ENCODE peak calls at places on chromosomes 11 and 22, in six cellular contexts. One of them, this sample, is unnamed.

GRCh38 chr22:21855715-21856114 is 11.7 kb downstream of the MAPK1 start:
- DNase-seq in HCT116: no peak
- DNase-seq in SK-N-SH: no peak
- DNase-seq in K562: peak
- DNase-seq in HepG2: no peak
- DNase-seq in NT2/D1: no peak
- DNase-seq in this sample: no peak

GRCh38 chr11:9626778-9627394 is 37.0 kb upstream of the SWAP70 start:
- DNase-seq in HCT116: no peak
- DNase-seq in SK-N-SH: no peak
- DNase-seq in K562: peak
- DNase-seq in HepG2: no peak
- DNase-seq in NT2/D1: peak
- DNase-seq in this sample: no peak

GRCh38 chr22:49972163-49973017 is 11.8 kb downstream of the PIM3 start:
- DNase-seq in HCT116: no peak
- DNase-seq in SK-N-SH: peak
- DNase-seq in K562: no peak
- DNase-seq in HepG2: no peak
- DNase-seq in NT2/D1: no peak
- DNase-seq in this sample: no peak

GRCh38 chr11:116893906-116894305 is 56.5 kb upstream of the APOA1 start:
- DNase-seq in HCT116: no peak
- DNase-seq in SK-N-SH: no peak
- DNase-seq in K562: no peak
- DNase-seq in HepG2: no peak
- DNase-seq in NT2/D1: no peak
- DNase-seq in this sample: no peak

GRCh38 chr11:126720539-126721235 is 279.9 kb downstream of the KIRREL3 start:
- DNase-seq in HCT116: no peak
- DNase-seq in SK-N-SH: no peak
- DNase-seq in K562: no peak
- DNase-seq in HepG2: no peak
- DNase-seq in NT2/D1: no peak
- DNase-seq in this sample: no peak

GRCh38 chr11:108788565-108789199 is 123.8 kb downstream of the DDX10 start:
- DNase-seq in HCT116: peak
- DNase-seq in SK-N-SH: no peak
- DNase-seq in K562: peak
- DNase-seq in HepG2: peak
- DNase-seq in NT2/D1: peak
- DNase-seq in this sample: no peak

GRCh38 chr11:20634044-20634443 is 34.6 kb downstream of the SLC6A5 start:
- DNase-seq in HCT116: peak
- DNase-seq in SK-N-SH: no peak
- DNase-seq in K562: peak
- DNase-seq in HepG2: no peak
- DNase-seq in NT2/D1: no peak
- DNase-seq in this sample: no peak

GRCh38 chr22:19743081-19743480 is 17.5 kb upstream of the TBX1 start:
- DNase-seq in HCT116: no peak
- DNase-seq in SK-N-SH: no peak
- DNase-seq in K562: no peak
- DNase-seq in HepG2: no peak
- DNase-seq in NT2/D1: no peak
- DNase-seq in this sample: no peak

GRCh38 chr22:31948002-31948401 is 3.7 kb downstream of the YWHAH start:
- DNase-seq in HCT116: no peak
- DNase-seq in SK-N-SH: no peak
- DNase-seq in K562: no peak
- DNase-seq in HepG2: no peak
- DNase-seq in NT2/D1: no peak
- DNase-seq in this sample: no peak

GRCh38 chr11:46271875-46272815 is 5.3 kb upstream of the CREB3L1 start:
- DNase-seq in HCT116: no peak
- DNase-seq in SK-N-SH: no peak
- DNase-seq in K562: no peak
- DNase-seq in HepG2: no peak
- DNase-seq in NT2/D1: no peak
- DNase-seq in this sample: no peak

GRCh38 chr11:64605248-64605560 is 14.2 kb downstream of the SLC22A12 start:
- DNase-seq in HCT116: no peak
- DNase-seq in SK-N-SH: no peak
- DNase-seq in K562: no peak
- DNase-seq in HepG2: no peak
- DNase-seq in NT2/D1: no peak
- DNase-seq in this sample: no peak

GRCh38 chr11:5129457-5129877 is 8.7 kb downstream of the OR52A5 start:
- DNase-seq in HCT116: no peak
- DNase-seq in SK-N-SH: no peak
- DNase-seq in K562: peak
- DNase-seq in HepG2: no peak
- DNase-seq in NT2/D1: no peak
- DNase-seq in this sample: no peak

GRCh38 chr22:49019737-49020136 is 807.9 kb downstream of the BRD1 start:
- DNase-seq in HCT116: no peak
- DNase-seq in SK-N-SH: no peak
- DNase-seq in K562: no peak
- DNase-seq in HepG2: no peak
- DNase-seq in NT2/D1: no peak
- DNase-seq in this sample: no peak

GRCh38 chr11:14819596-14819995 is 72.4 kb downstream of the CYP2R1 start:
- DNase-seq in HCT116: no peak
- DNase-seq in SK-N-SH: no peak
- DNase-seq in K562: no peak
- DNase-seq in HepG2: no peak
- DNase-seq in NT2/D1: no peak
- DNase-seq in this sample: no peak

GRCh38 chr11:61026121-61027031 is 54.9 kb downstream of the CD6 start:
- DNase-seq in HCT116: no peak
- DNase-seq in SK-N-SH: no peak
- DNase-seq in K562: no peak
- DNase-seq in HepG2: no peak
- DNase-seq in NT2/D1: no peak
- DNase-seq in this sample: no peak

GRCh38 chr11:131311746-131312145 is 58.7 kb upstream of the NTM start:
- DNase-seq in HCT116: no peak
- DNase-seq in SK-N-SH: no peak
- DNase-seq in K562: no peak
- DNase-seq in HepG2: no peak
- DNase-seq in NT2/D1: no peak
- DNase-seq in this sample: no peak

GRCh38 chr11:123184531-123184930 is 10.5 kb downstream of the CLMP start:
- DNase-seq in HCT116: no peak
- DNase-seq in SK-N-SH: no peak
- DNase-seq in K562: no peak
- DNase-seq in HepG2: no peak
- DNase-seq in NT2/D1: no peak
- DNase-seq in this sample: no peak

GRCh38 chr11:14029971-14030531 is 67.5 kb downstream of the SPON1 start:
- DNase-seq in HCT116: no peak
- DNase-seq in SK-N-SH: no peak
- DNase-seq in K562: peak
- DNase-seq in HepG2: no peak
- DNase-seq in NT2/D1: no peak
- DNase-seq in this sample: no peak

GRCh38 chr11:69383946-69384547 is 90.1 kb downstream of the MYEOV start:
- DNase-seq in HCT116: no peak
- DNase-seq in SK-N-SH: no peak
- DNase-seq in K562: no peak
- DNase-seq in HepG2: no peak
- DNase-seq in NT2/D1: no peak
- DNase-seq in this sample: no peak

GRCh38 chr22:46040471-46041465 is 63.8 kb upstream of the WNT7B start:
- DNase-seq in HCT116: no peak
- DNase-seq in SK-N-SH: no peak
- DNase-seq in K562: no peak
- DNase-seq in HepG2: no peak
- DNase-seq in NT2/D1: no peak
- DNase-seq in this sample: no peak

GRCh38 chr11:127789887-127790286 is 789.3 kb upstream of the KIRREL3 start:
- DNase-seq in HCT116: no peak
- DNase-seq in SK-N-SH: peak
- DNase-seq in K562: no peak
- DNase-seq in HepG2: no peak
- DNase-seq in NT2/D1: no peak
- DNase-seq in this sample: no peak

GRCh38 chr11:118295199-118295598 is 9.3 kb upstream of the CD3E start:
- DNase-seq in HCT116: no peak
- DNase-seq in SK-N-SH: no peak
- DNase-seq in K562: no peak
- DNase-seq in HepG2: no peak
- DNase-seq in NT2/D1: no peak
- DNase-seq in this sample: no peak

GRCh38 chr22:24434472-24435322 is 7.3 kb downstream of the ADORA2A start:
- DNase-seq in HCT116: no peak
- DNase-seq in SK-N-SH: peak
- DNase-seq in K562: no peak
- DNase-seq in HepG2: no peak
- DNase-seq in NT2/D1: no peak
- DNase-seq in this sample: peak

GRCh38 chr11:975824-976223 is 50.2 kb downstream of the AP2A2 start:
- DNase-seq in HCT116: no peak
- DNase-seq in SK-N-SH: peak
- DNase-seq in K562: peak
- DNase-seq in HepG2: peak
- DNase-seq in NT2/D1: peak
- DNase-seq in this sample: no peak

GRCh38 chr11:32991898-32992297 is 23.8 kb upstream of the DEPDC7 start:
- DNase-seq in HCT116: no peak
- DNase-seq in SK-N-SH: no peak
- DNase-seq in K562: no peak
- DNase-seq in HepG2: no peak
- DNase-seq in NT2/D1: no peak
- DNase-seq in this sample: no peak

GRCh38 chr11:71420455-71421241 is 27.5 kb downstream of the DHCR7 start:
- DNase-seq in HCT116: peak
- DNase-seq in SK-N-SH: peak
- DNase-seq in K562: peak
- DNase-seq in HepG2: peak
- DNase-seq in NT2/D1: peak
- DNase-seq in this sample: peak
- TF ChIP-seq YY1 in HCT116: no peak
- TF ChIP-seq YY1 in SK-N-SH: no peak
- TF ChIP-seq YY1 in K562: no peak
- TF ChIP-seq YY1 in HepG2: no peak
- TF ChIP-seq YY1 in NT2/D1: no peak
- TF ChIP-seq YY1 in this sample: no peak

GRCh38 chr11:11588890-11589289 is 32.9 kb downstream of the GALNT18 start:
- DNase-seq in HCT116: no peak
- DNase-seq in SK-N-SH: no peak
- DNase-seq in K562: no peak
- DNase-seq in HepG2: no peak
- DNase-seq in NT2/D1: no peak
- DNase-seq in this sample: no peak
- TF ChIP-seq YY1 in HCT116: no peak
- TF ChIP-seq YY1 in SK-N-SH: no peak
- TF ChIP-seq YY1 in K562: no peak
- TF ChIP-seq YY1 in HepG2: no peak
- TF ChIP-seq YY1 in NT2/D1: no peak
- TF ChIP-seq YY1 in this sample: no peak

DNA sequence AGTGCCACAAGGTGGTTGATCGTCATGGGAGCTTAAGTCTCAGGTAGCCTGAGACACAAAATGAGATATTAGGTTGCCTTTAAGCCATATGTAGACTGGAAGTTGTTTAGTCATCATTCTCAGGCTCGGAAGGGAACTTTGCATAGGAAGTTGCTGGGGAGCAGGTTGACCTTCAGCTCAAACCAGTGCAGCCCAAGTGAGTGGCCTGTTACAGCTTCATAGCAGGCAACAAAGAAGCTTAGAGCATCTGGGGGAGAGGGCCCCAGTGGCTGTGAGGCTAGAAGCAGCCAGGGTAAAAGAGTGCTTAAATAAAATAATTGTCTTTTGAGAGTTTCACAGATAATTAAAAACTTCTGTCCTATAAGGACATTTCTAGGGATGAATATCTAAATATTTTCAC is 404.0 kb downstream of the GUCY1A2 start:
- DNase-seq in HCT116: no peak
- DNase-seq in SK-N-SH: no peak
- DNase-seq in K562: no peak
- DNase-seq in HepG2: no peak
- DNase-seq in NT2/D1: no peak
- DNase-seq in this sample: no peak
- TF ChIP-seq YY1 in HCT116: no peak
- TF ChIP-seq YY1 in SK-N-SH: no peak
- TF ChIP-seq YY1 in K562: no peak
- TF ChIP-seq YY1 in HepG2: no peak
- TF ChIP-seq YY1 in NT2/D1: no peak
- TF ChIP-seq YY1 in this sample: no peak

GRCh38 chr22:28188480-28188879 is 269.4 kb upstream of the PITPNB start:
- DNase-seq in HCT116: no peak
- DNase-seq in SK-N-SH: no peak
- DNase-seq in K562: no peak
- DNase-seq in HepG2: no peak
- DNase-seq in NT2/D1: no peak
- DNase-seq in this sample: no peak
- TF ChIP-seq YY1 in HCT116: no peak
- TF ChIP-seq YY1 in SK-N-SH: no peak
- TF ChIP-seq YY1 in K562: no peak
- TF ChIP-seq YY1 in HepG2: no peak
- TF ChIP-seq YY1 in NT2/D1: no peak
- TF ChIP-seq YY1 in this sample: no peak

GRCh38 chr22:30575011-30575671 is 676 bp upstream of the GAL3ST1 start:
- DNase-seq in HCT116: no peak
- DNase-seq in SK-N-SH: peak
- DNase-seq in K562: no peak
- DNase-seq in HepG2: no peak
- DNase-seq in NT2/D1: no peak
- DNase-seq in this sample: no peak

GRCh38 chr22:30574095-30574981 is at the start of gene GAL3ST1:
- DNase-seq in HCT116: no peak
- DNase-seq in SK-N-SH: peak
- DNase-seq in K562: no peak
- DNase-seq in HepG2: peak
- DNase-seq in NT2/D1: no peak
- DNase-seq in this sample: no peak

GRCh38 chr22:30572210-30572609 is 2.3 kb downstream of the GAL3ST1 start:
- DNase-seq in HCT116: no peak
- DNase-seq in SK-N-SH: no peak
- DNase-seq in K562: no peak
- DNase-seq in HepG2: no peak
- DNase-seq in NT2/D1: no peak
- DNase-seq in this sample: no peak

GRCh38 chr22:30572840-30573593 is 1.4 kb downstream of the GAL3ST1 start:
- DNase-seq in HCT116: no peak
- DNase-seq in SK-N-SH: no peak
- DNase-seq in K562: no peak
- DNase-seq in HepG2: peak
- DNase-seq in NT2/D1: no peak
- DNase-seq in this sample: no peak

GRCh38 chr22:30573594-30574094 is 821 bp downstream of the GAL3ST1 start:
- DNase-seq in HCT116: no peak
- DNase-seq in SK-N-SH: no peak
- DNase-seq in K562: no peak
- DNase-seq in HepG2: no peak
- DNase-seq in NT2/D1: no peak
- DNase-seq in this sample: no peak
- TF ChIP-seq YY1 in HCT116: no peak
- TF ChIP-seq YY1 in SK-N-SH: no peak
- TF ChIP-seq YY1 in K562: no peak
- TF ChIP-seq YY1 in HepG2: no peak
- TF ChIP-seq YY1 in NT2/D1: no peak
- TF ChIP-seq YY1 in this sample: no peak

GRCh38 chr11:95088946-95089619 is 563 bp upstream of the ENDOD1 start:
- DNase-seq in HCT116: no peak
- DNase-seq in SK-N-SH: no peak
- DNase-seq in K562: no peak
- DNase-seq in HepG2: no peak
- DNase-seq in NT2/D1: no peak
- DNase-seq in this sample: no peak
- TF ChIP-seq YY1 in HCT116: no peak
- TF ChIP-seq YY1 in SK-N-SH: no peak
- TF ChIP-seq YY1 in K562: no peak
- TF ChIP-seq YY1 in HepG2: no peak
- TF ChIP-seq YY1 in NT2/D1: no peak
- TF ChIP-seq YY1 in this sample: no peak